ENCODE peak calls at places on chromosomes 3 and 15, in nine cellular contexts. J, P, K, L, C, R, E, N and T are unnamed samples.

GRCh38 chr3:130609580-130609979 is 92.6 kb downstream of the COL6A6 start:
- DNase-seq in J (no peak), P (no peak), K (no peak), C (no peak), N (no peak), L (no peak), R (no peak), E (no peak), T (no peak)

GRCh38 chr15:45795487-45796069 is 160.7 kb downstream of the SQOR start:
- DNase-seq in C (no peak), L (no peak), N (peak), J (peak), P (peak), E (no peak), K (peak), R (peak), T (peak)

GRCh38 chr3:23324745-23325144 is 121.6 kb downstream of the UBE2E2 start:
- DNase-seq in N (peak), C (no peak), P (no peak), K (no peak), J (peak), L (no peak), R (no peak), E (no peak), T (no peak)

GRCh38 chr3:106963446-106963845 is 413.8 kb upstream of the CCDC54 start:
- DNase-seq in K (no peak), J (peak), C (no peak), P (no peak), N (no peak), R (no peak), L (no peak), E (no peak), T (no peak)

GRCh38 chr3:14297784-14298236 is 104.6 kb upstream of the SLC6A6 start:
- DNase-seq in L (no peak), C (peak), R (peak), J (no peak), K (no peak), P (no peak), E (no peak), N (no peak), T (peak)

GRCh38 chr3:107271787-107272387 is 105.4 kb upstream of the CCDC54 start:
- DNase-seq in N (peak), J (peak), R (no peak), C (no peak), P (no peak), E (no peak), K (no peak), L (no peak), T (no peak)

GRCh38 chr15:101372149-101372577 is 77.1 kb upstream of the SNRPA1 start:
- DNase-seq in R (peak), E (no peak), N (no peak), L (no peak), P (peak), J (peak), K (no peak), C (no peak), T (no peak)

GRCh38 chr15:61575597-61575996 is 346.5 kb upstream of the RORA start:
- DNase-seq in N (no peak), L (no peak), C (no peak), J (no peak), K (no peak), E (no peak), R (no peak), P (no peak), T (no peak)

GRCh38 chr15:77495806-77496589 is 75.3 kb downstream of the HMG20A start:
- DNase-seq in L (no peak), C (no peak), N (no peak), E (no peak), J (peak), K (no peak), P (no peak), R (no peak), T (no peak)

GRCh38 chr3:42247576-42248027 is 18.4 kb downstream of the CCK start:
- DNase-seq in J (peak), K (peak), E (peak), C (no peak), P (peak), R (peak), N (peak), L (no peak), T (peak)

GRCh38 chr3:8668216-8668615 is 23.6 kb upstream of the SSUH2 start:
- DNase-seq in K (no peak), E (no peak), L (no peak), R (no peak), C (no peak), N (no peak), J (peak), P (no peak), T (no peak)

GRCh38 chr15:82530006-82530405 is 10.3 kb downstream of the RPS17 start:
- DNase-seq in L (no peak), K (no peak), R (no peak), J (no peak), C (no peak), N (no peak), E (no peak), P (no peak), T (no peak)

GRCh38 chr3:105676621-105677300 is 192.1 kb downstream of the CBLB start:
- DNase-seq in E (no peak), J (no peak), P (peak), C (no peak), R (no peak), K (no peak), L (no peak), N (no peak), T (no peak)

GRCh38 chr3:8266679-8267267 is 234.8 kb upstream of the LMCD1 start:
- DNase-seq in E (no peak), P (no peak), N (no peak), K (no peak), C (no peak), L (no peak), R (no peak), J (no peak), T (no peak)

GRCh38 chr3:8776406-8776805 is 7.0 kb upstream of the OXTR start:
- DNase-seq in N (no peak), K (no peak), P (no peak), J (peak), C (no peak), E (no peak), L (no peak), R (no peak), T (no peak)

GRCh38 chr15:49225572-49226281 is 55.7 kb downstream of the GALK2 start:
- DNase-seq in K (peak), E (no peak), J (peak), N (no peak), L (no peak), P (no peak), C (no peak), R (no peak), T (no peak)

GRCh38 chr15:38714309-38715072 is 149.9 kb upstream of the RASGRP1 start:
- DNase-seq in K (no peak), E (no peak), J (peak), P (no peak), C (no peak), N (no peak), L (no peak), R (no peak), T (no peak)

GRCh38 chr3:66021731-66022131 is 17.0 kb downstream of the MAGI1 start:
- DNase-seq in R (no peak), L (no peak), P (no peak), C (no peak), K (no peak), J (peak), N (no peak), E (no peak), T (no peak)

GRCh38 chr15:89662893-89663673 is 7.8 kb upstream of the KIF7 start:
- DNase-seq in J (peak), K (no peak), P (peak), E (peak), N (no peak), C (peak), L (peak), R (peak), T (peak)

GRCh38 chr15:79682285-79682684 is 214.5 kb downstream of the MTHFS start:
- DNase-seq in R (no peak), E (no peak), L (no peak), N (no peak), C (peak), J (peak), P (no peak), K (no peak), T (peak)
- H3K4me3 ChIP-seq in R (no peak), E (no peak), L (no peak), N (no peak), C (no peak), J (no peak), P (no peak), K (no peak), T (no peak)

DNA sequence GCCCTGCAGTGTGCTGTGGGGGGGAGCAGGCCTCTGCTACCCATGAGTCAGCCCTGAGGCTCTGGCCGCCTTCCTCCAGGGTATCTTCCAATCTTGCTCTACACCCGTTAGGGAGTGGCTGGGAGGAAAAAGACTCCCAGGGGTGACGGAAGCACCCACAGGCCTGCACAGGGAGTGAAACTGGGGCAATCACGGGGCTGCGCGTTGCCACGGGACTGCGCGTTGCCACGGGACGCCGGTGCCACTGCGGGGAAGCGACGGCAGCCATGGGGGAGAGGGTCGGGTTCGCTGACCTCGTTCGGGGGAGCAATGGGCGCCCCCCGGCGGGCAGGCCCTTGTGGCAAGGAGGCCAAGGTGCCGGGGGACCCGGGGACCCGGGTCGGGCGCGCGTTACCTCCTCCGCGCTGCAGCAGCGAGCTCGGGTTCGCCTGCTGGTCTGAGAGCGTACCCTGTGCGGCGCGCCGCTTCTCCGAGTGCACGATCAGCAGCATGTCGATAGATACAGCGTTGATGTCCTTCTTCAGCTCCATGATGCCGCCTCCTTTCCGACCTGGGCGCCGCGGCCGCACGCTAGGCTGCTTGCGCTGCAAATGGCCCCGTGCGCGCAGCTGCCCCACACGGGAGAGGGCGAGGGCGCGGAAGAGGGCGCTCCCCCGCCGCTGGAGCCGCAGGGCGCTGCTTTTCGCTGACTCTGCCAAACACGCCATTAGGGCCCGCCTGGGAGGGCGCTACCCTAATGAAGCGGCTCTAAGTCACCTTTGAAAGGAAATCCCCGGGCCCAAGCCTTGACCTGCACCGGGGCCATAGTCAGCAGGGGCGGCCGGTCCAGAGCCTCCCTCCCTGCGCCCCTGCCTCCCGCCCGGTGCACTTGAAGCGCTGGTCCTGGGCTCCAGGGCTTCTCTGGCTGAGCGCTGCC is at the start of gene KY:
- DNase-seq in N (no peak), K (peak), C (no peak), P (no peak), J (peak), R (peak), E (no peak), L (peak), T (peak)
- H3K4me3 ChIP-seq in N (no peak), K (peak), C (peak), P (peak), J (peak), R (peak), E (peak), L (peak), T (peak)

GRCh38 chr3:124760601-124761000 is 30.3 kb downstream of the UMPS start:
- DNase-seq in N (no peak), J (peak), E (no peak), C (no peak), K (no peak), R (no peak), L (no peak), P (no peak), T (no peak)

GRCh38 chr3:124762612-124763011 is 32.4 kb downstream of the UMPS start:
- DNase-seq in N (no peak), R (no peak), P (no peak), L (no peak), J (no peak), C (no peak), E (no peak), K (no peak), T (no peak)

GRCh38 chr3:124759666-124760401 is 29.6 kb downstream of the UMPS start:
- DNase-seq in P (no peak), E (no peak), C (no peak), J (no peak), R (no peak), L (no peak), K (no peak), N (no peak), T (no peak)

GRCh38 chr3:124761935-124762334 is 31.7 kb downstream of the UMPS start:
- DNase-seq in J (no peak), R (no peak), K (no peak), N (no peak), E (no peak), C (no peak), P (no peak), L (no peak), T (no peak)

GRCh38 chr3:124761250-124761796 is 31.1 kb downstream of the UMPS start:
- DNase-seq in J (peak), C (peak), P (peak), N (peak), R (peak), L (peak), E (peak), K (peak), T (peak)
- H3K4me3 ChIP-seq in J (no peak), C (no peak), P (no peak), N (no peak), R (no peak), L (no peak), E (no peak), K (no peak), T (no peak)

DNA sequence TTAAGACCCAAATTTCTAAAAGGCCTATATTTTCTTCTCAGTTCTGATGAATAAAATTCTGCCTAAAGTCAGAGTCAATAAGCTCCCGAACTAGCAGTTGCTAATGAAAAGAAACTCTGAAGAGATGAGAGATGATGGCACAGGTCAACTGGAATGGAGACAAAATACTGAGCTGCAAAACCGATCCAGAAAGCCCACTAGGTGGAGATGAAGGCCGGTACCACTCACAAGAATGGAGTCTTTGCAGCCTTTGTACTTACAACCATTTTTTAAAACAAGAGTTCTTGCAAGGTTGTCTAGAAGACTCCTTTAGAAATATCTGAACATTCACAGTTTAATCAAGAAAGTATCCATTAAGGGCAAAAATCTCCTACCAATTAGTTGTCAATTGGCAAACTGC is 119.9 kb upstream of the TJP1 start:
- DNase-seq in P (no peak), E (no peak), C (no peak), R (no peak), L (no peak), N (no peak), K (no peak), J (peak), T (no peak)
- H3K4me3 ChIP-seq in P (no peak), E (no peak), C (no peak), R (no peak), L (no peak), N (no peak), K (no peak), J (no peak), T (no peak)

GRCh38 chr15:25056484-25057429 is 102.0 kb downstream of the SNRPN start:
- DNase-seq in R (no peak), E (no peak), N (no peak), L (no peak), K (no peak), P (peak), C (peak), J (no peak), T (no peak)

GRCh38 chr15:25059698-25060471 is 105.1 kb downstream of the SNRPN start:
- DNase-seq in C (peak), K (no peak), L (peak), N (no peak), E (no peak), R (no peak), P (no peak), J (no peak), T (no peak)

GRCh38 chr15:25058080-25058785 is 103.4 kb downstream of the SNRPN start:
- DNase-seq in N (no peak), L (peak), C (no peak), E (no peak), J (no peak), P (no peak), R (no peak), K (no peak), T (no peak)

GRCh38 chr15:25055356-25056068 is 100.7 kb downstream of the SNRPN start:
- DNase-seq in R (no peak), L (no peak), N (no peak), J (no peak), K (no peak), P (peak), E (no peak), C (no peak), T (peak)

GRCh38 chr15:25057574-25057973 is 102.8 kb downstream of the SNRPN start:
- DNase-seq in N (no peak), K (no peak), C (no peak), E (no peak), P (no peak), L (peak), R (no peak), J (no peak), T (no peak)
- H3K4me3 ChIP-seq in N (no peak), K (no peak), C (no peak), E (no peak), P (no peak), L (no peak), R (no peak), J (no peak), T (no peak)

DNA sequence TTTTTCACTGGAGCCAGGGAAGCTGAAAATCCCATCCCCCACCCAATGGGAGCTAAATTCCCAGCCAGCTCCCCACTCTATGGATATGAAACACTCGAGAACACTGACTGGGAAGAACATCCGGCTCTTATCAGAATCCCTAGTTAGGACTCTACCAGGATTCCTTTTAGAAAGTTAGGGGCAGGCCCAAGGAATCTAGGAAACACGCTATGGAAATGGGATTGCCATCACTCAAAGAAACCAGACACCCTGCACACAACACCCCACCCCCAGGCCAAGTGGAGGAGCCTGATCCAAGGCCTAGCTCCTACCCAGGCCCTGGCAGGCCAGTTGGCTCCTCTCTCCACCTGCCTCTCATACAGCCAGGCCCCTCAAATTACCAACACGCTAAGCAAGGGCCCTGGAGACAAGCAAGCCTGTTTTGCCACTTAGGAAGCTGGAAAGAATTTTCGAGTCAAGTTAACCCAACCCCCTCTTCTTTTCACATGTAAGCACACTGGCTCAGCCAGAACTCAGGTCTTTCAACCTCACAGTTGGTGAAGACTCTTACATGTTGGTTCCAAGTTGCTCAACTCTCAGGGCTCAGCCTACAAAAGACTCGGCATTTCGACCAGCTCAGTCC is 75.5 kb downstream of the RBPMS2 start:
- DNase-seq in C (no peak), P (no peak), E (peak), N (no peak), J (peak), L (peak), K (no peak), R (no peak), T (peak)
- H3K4me3 ChIP-seq in C (peak), P (no peak), E (peak), N (no peak), J (peak), L (peak), K (no peak), R (no peak), T (peak)

GRCh38 chr3:156552973-156553372 is 1.9 kb downstream of the SSR3 start:
- DNase-seq in C (no peak), N (no peak), K (no peak), P (no peak), L (no peak), E (no peak), J (no peak), R (no peak), T (no peak)
- H3K4me3 ChIP-seq in C (peak), N (peak), K (no peak), P (no peak), L (peak), E (peak), J (peak), R (no peak), T (peak)

GRCh38 chr15:63381301-63382192 is at the start of gene CA12:
- DNase-seq in P (peak), J (peak), E (no peak), R (peak), C (peak), N (no peak), K (no peak), L (peak), T (peak)
- H3K4me3 ChIP-seq in P (peak), J (peak), E (peak), R (peak), C (peak), N (peak), K (no peak), L (peak), T (peak)

GRCh38 chr3:138948371-138949001 is 1.5 kb downstream of the FOXL2NB start:
- DNase-seq in J (no peak), N (no peak), K (no peak), P (no peak), E (no peak), C (no peak), L (no peak), R (no peak), T (no peak)
- H3K4me3 ChIP-seq in J (no peak), N (no peak), K (no peak), P (no peak), E (no peak), C (no peak), L (no peak), R (no peak), T (no peak)

GRCh38 chr3:136698361-136698760 is 53.8 kb downstream of the STAG1 start:
- DNase-seq in L (no peak), C (no peak), N (no peak), J (no peak), R (no peak), K (no peak), E (no peak), P (no peak), T (no peak)
- H3K4me3 ChIP-seq in L (no peak), C (no peak), N (no peak), J (no peak), R (no peak), K (no peak), E (no peak), P (no peak), T (no peak)